ENCODE peak calls at places on chromosome 1, in seven cellular contexts. One of them, this sample, is unnamed. For H3K4me1, the result is how much of the 10 kb centered on the place peaks cover.

GRCh38 chr1:156858959-156859522 is at the start of gene INSRR:
- DNase-seq in IMR-90: no peak
- DNase-seq in A673: no peak
- DNase-seq in heart left ventricle: no peak
- DNase-seq in uterus: peak
- DNase-seq in pancreas: no peak
- DNase-seq in upper lobe of right lung: no peak
- DNase-seq in this sample: no peak

GRCh38 chr1:114695430-114696093 is at the start of gene AMPD1:
- DNase-seq in IMR-90: peak
- DNase-seq in A673: no peak
- DNase-seq in heart left ventricle: no peak
- DNase-seq in uterus: no peak
- DNase-seq in pancreas: no peak
- DNase-seq in upper lobe of right lung: no peak
- DNase-seq in this sample: no peak

GRCh38 chr1:150981805-150982712 is at the start of gene ANXA9:
- DNase-seq in IMR-90: no peak
- DNase-seq in A673: no peak
- DNase-seq in heart left ventricle: no peak
- DNase-seq in uterus: peak
- DNase-seq in pancreas: peak
- DNase-seq in upper lobe of right lung: no peak
- DNase-seq in this sample: peak

GRCh38 chr1:240719953-240720700 is 108.2 kb upstream of the GREM2 start:
- DNase-seq in IMR-90: peak
- DNase-seq in A673: peak
- DNase-seq in heart left ventricle: no peak
- DNase-seq in uterus: no peak
- DNase-seq in pancreas: no peak
- DNase-seq in upper lobe of right lung: no peak
- DNase-seq in this sample: no peak

GRCh38 chr1:239348635-239349353 is 37.6 kb upstream of the CHRM3 start:
- DNase-seq in IMR-90: no peak
- DNase-seq in A673: no peak
- DNase-seq in heart left ventricle: no peak
- DNase-seq in uterus: no peak
- DNase-seq in pancreas: no peak
- DNase-seq in upper lobe of right lung: no peak
- DNase-seq in this sample: no peak

GRCh38 chr1:21647431-21648373 is 21.5 kb downstream of the RAP1GAP start:
- DNase-seq in IMR-90: peak
- DNase-seq in A673: no peak
- DNase-seq in heart left ventricle: peak
- DNase-seq in uterus: no peak
- DNase-seq in pancreas: no peak
- DNase-seq in upper lobe of right lung: no peak
- DNase-seq in this sample: peak

GRCh38 chr1:75967719-75968118 is 35.5 kb upstream of the ASB17 start:
- DNase-seq in IMR-90: no peak
- DNase-seq in A673: no peak
- DNase-seq in heart left ventricle: no peak
- DNase-seq in uterus: no peak
- DNase-seq in pancreas: no peak
- DNase-seq in upper lobe of right lung: no peak
- DNase-seq in this sample: no peak

GRCh38 chr1:182484531-182485257 is 34.7 kb downstream of the RGSL1 start:
- DNase-seq in IMR-90: no peak
- DNase-seq in A673: peak
- DNase-seq in heart left ventricle: no peak
- DNase-seq in uterus: no peak
- DNase-seq in pancreas: no peak
- DNase-seq in upper lobe of right lung: peak
- DNase-seq in this sample: no peak

GRCh38 chr1:165742194-165742593 is 26.5 kb downstream of the TMCO1 start:
- DNase-seq in IMR-90: no peak
- DNase-seq in A673: no peak
- DNase-seq in heart left ventricle: no peak
- DNase-seq in uterus: no peak
- DNase-seq in pancreas: no peak
- DNase-seq in upper lobe of right lung: no peak
- DNase-seq in this sample: no peak

GRCh38 chr1:209480345-209480744 is 103.2 kb upstream of the CAMK1G start:
- DNase-seq in IMR-90: no peak
- DNase-seq in A673: no peak
- DNase-seq in heart left ventricle: no peak
- DNase-seq in uterus: no peak
- DNase-seq in pancreas: no peak
- DNase-seq in upper lobe of right lung: no peak
- DNase-seq in this sample: no peak

GRCh38 chr1:201229771-201230635 is 39.4 kb downstream of the IGFN1 start:
- DNase-seq in IMR-90: peak
- DNase-seq in A673: no peak
- DNase-seq in heart left ventricle: no peak
- DNase-seq in uterus: no peak
- DNase-seq in pancreas: no peak
- DNase-seq in upper lobe of right lung: no peak
- DNase-seq in this sample: no peak

GRCh38 chr1:99811075-99811474 is 39.1 kb upstream of the AGL start:
- DNase-seq in IMR-90: no peak
- DNase-seq in A673: no peak
- DNase-seq in heart left ventricle: no peak
- DNase-seq in uterus: no peak
- DNase-seq in pancreas: no peak
- DNase-seq in upper lobe of right lung: no peak
- DNase-seq in this sample: no peak

GRCh38 chr1:108816049-108816882 is 40.6 kb downstream of the AKNAD1 start:
- DNase-seq in IMR-90: peak
- DNase-seq in A673: peak
- DNase-seq in heart left ventricle: peak
- DNase-seq in uterus: peak
- DNase-seq in pancreas: peak
- DNase-seq in upper lobe of right lung: no peak
- DNase-seq in this sample: peak

GRCh38 chr1:223390618-223391017 is 2.6 kb upstream of the CCDC185 start:
- DNase-seq in IMR-90: no peak
- DNase-seq in A673: no peak
- DNase-seq in heart left ventricle: no peak
- DNase-seq in uterus: no peak
- DNase-seq in pancreas: no peak
- DNase-seq in upper lobe of right lung: no peak
- DNase-seq in this sample: no peak

GRCh38 chr1:32246888-32247273 is at the start of gene FAM167B:
- DNase-seq in IMR-90: peak
- DNase-seq in A673: no peak
- DNase-seq in heart left ventricle: peak
- DNase-seq in uterus: peak
- DNase-seq in pancreas: no peak
- DNase-seq in upper lobe of right lung: no peak
- DNase-seq in this sample: no peak

GRCh38 chr1:40711465-40712404 is 20.2 kb downstream of the NFYC start:
- DNase-seq in IMR-90: peak
- DNase-seq in A673: no peak
- DNase-seq in heart left ventricle: no peak
- DNase-seq in uterus: no peak
- DNase-seq in pancreas: no peak
- DNase-seq in upper lobe of right lung: no peak
- DNase-seq in this sample: peak

GRCh38 chr1:223413216-223413615 is 20.0 kb downstream of the CCDC185 start:
- DNase-seq in IMR-90: no peak
- DNase-seq in A673: no peak
- DNase-seq in heart left ventricle: no peak
- DNase-seq in uterus: no peak
- DNase-seq in pancreas: no peak
- DNase-seq in upper lobe of right lung: no peak
- DNase-seq in this sample: no peak

GRCh38 chr1:10520497-10520896 is 45.7 kb downstream of the PEX14 start:
- DNase-seq in IMR-90: no peak
- DNase-seq in A673: no peak
- DNase-seq in heart left ventricle: no peak
- DNase-seq in uterus: no peak
- DNase-seq in pancreas: no peak
- DNase-seq in upper lobe of right lung: no peak
- DNase-seq in this sample: no peak

GRCh38 chr1:10516925-10517676 is 42.4 kb downstream of the PEX14 start:
- DNase-seq in IMR-90: no peak
- DNase-seq in A673: no peak
- DNase-seq in heart left ventricle: no peak
- DNase-seq in uterus: no peak
- DNase-seq in pancreas: no peak
- DNase-seq in upper lobe of right lung: no peak
- DNase-seq in this sample: no peak

GRCh38 chr1:10517677-10517982 is 42.9 kb downstream of the PEX14 start:
- DNase-seq in IMR-90: no peak
- DNase-seq in A673: no peak
- DNase-seq in heart left ventricle: no peak
- DNase-seq in uterus: no peak
- DNase-seq in pancreas: no peak
- DNase-seq in upper lobe of right lung: no peak
- DNase-seq in this sample: no peak

GRCh38 chr1:10520952-10521351 is 46.2 kb downstream of the PEX14 start:
- DNase-seq in IMR-90: no peak
- DNase-seq in A673: no peak
- DNase-seq in heart left ventricle: no peak
- DNase-seq in uterus: no peak
- DNase-seq in pancreas: no peak
- DNase-seq in upper lobe of right lung: no peak
- DNase-seq in this sample: no peak

DNA sequence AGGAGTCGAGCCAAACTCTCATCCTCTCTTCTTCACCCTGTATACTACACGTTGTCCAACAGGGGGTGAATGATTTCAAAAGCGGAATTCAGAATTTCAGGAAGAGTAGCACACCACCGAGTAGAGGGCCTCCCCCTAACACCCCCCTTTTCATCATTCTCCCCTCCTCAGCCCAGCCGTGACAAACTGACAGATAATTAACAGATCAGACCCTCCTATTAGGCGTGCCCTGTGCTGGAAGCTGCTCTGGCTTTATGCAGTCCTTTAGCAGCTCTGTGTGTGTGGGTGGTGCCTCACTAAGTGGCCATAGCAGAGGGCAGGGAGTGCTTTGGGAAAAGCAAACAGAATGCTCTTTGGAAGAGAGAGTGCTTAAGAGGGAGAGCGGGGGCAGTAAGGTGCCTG is 44.3 kb downstream of the PEX14 start:
- DNase-seq in IMR-90: no peak
- DNase-seq in A673: no peak
- DNase-seq in heart left ventricle: no peak
- DNase-seq in uterus: no peak
- DNase-seq in pancreas: no peak
- DNase-seq in upper lobe of right lung: no peak
- DNase-seq in this sample: no peak
- TF ChIP-seq CTCF in IMR-90: peak
- TF ChIP-seq CTCF in A673: no peak
- TF ChIP-seq CTCF in heart left ventricle: no peak
- TF ChIP-seq CTCF in uterus: no peak
- TF ChIP-seq CTCF in pancreas: no peak
- TF ChIP-seq CTCF in upper lobe of right lung: no peak
- TF ChIP-seq CTCF in this sample: no peak

GRCh38 chr1:94796269-94796668 is 23.9 kb upstream of the SLC44A3 start:
- DNase-seq in IMR-90: no peak
- DNase-seq in A673: no peak
- DNase-seq in heart left ventricle: no peak
- DNase-seq in uterus: no peak
- DNase-seq in pancreas: no peak
- DNase-seq in upper lobe of right lung: no peak
- DNase-seq in this sample: no peak

GRCh38 chr1:94798054-94798453 is 22.1 kb upstream of the SLC44A3 start:
- DNase-seq in IMR-90: no peak
- DNase-seq in A673: no peak
- DNase-seq in heart left ventricle: no peak
- DNase-seq in uterus: no peak
- DNase-seq in pancreas: no peak
- DNase-seq in upper lobe of right lung: no peak
- DNase-seq in this sample: no peak

GRCh38 chr1:94795321-94795899 is 24.7 kb upstream of the SLC44A3 start:
- DNase-seq in IMR-90: no peak
- DNase-seq in A673: no peak
- DNase-seq in heart left ventricle: no peak
- DNase-seq in uterus: no peak
- DNase-seq in pancreas: no peak
- DNase-seq in upper lobe of right lung: no peak
- DNase-seq in this sample: no peak

GRCh38 chr1:94798472-94798871 is 21.7 kb upstream of the SLC44A3 start:
- DNase-seq in IMR-90: no peak
- DNase-seq in A673: no peak
- DNase-seq in heart left ventricle: no peak
- DNase-seq in uterus: no peak
- DNase-seq in pancreas: no peak
- DNase-seq in upper lobe of right lung: no peak
- DNase-seq in this sample: no peak

DNA sequence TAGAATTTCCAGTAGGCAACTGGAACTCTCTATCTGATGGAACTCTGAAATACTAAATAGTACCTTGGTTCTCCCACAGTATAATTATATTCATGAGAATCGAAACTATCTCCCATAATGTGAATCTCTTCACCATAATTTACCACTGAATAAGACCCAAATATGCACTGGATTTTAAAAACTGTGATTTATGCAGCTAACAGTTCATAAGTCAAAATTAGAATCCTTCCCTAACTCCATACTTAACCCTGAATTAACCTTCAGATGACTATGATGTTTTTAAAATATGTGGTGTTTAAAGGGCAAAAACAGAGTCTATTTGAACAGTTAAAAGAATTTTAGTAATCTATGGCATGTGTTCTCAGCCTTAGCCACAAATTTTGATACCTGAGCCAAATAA is 22.9 kb upstream of the SLC44A3 start:
- DNase-seq in IMR-90: no peak
- DNase-seq in A673: no peak
- DNase-seq in heart left ventricle: no peak
- DNase-seq in uterus: no peak
- DNase-seq in pancreas: no peak
- DNase-seq in upper lobe of right lung: no peak
- DNase-seq in this sample: no peak
- H3K4me1 ChIP-seq in IMR-90: under half
- H3K4me1 ChIP-seq in A673: under half
- H3K4me1 ChIP-seq in heart left ventricle: half or more
- H3K4me1 ChIP-seq in uterus: under half
- H3K4me1 ChIP-seq in pancreas: under half
- H3K4me1 ChIP-seq in upper lobe of right lung: under half
- H3K4me1 ChIP-seq in this sample: under half

DNA sequence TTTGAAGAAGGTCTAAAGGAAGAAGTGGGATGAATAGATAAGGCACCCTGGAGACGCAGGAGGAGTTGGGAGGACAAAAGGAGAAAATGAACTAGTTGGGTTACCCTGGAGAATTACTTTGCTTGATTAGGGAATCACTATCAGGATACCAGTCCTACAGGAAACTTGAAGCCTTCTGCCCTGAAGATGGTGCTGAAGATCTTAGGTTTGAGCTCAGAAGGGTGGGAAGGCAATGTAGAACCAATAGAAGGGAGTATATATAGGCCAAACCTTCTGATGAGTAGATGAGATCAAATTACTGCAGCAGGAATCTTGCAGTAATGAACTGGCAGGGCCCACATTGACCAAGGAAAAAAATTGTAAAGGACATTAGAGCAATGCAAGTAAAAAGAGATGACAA is 116.4 kb upstream of the CACYBP start:
- DNase-seq in IMR-90: peak
- DNase-seq in A673: peak
- DNase-seq in heart left ventricle: no peak
- DNase-seq in uterus: no peak
- DNase-seq in pancreas: no peak
- DNase-seq in upper lobe of right lung: no peak
- DNase-seq in this sample: no peak
- TF ChIP-seq CTCF in IMR-90: peak
- TF ChIP-seq CTCF in A673: peak
- TF ChIP-seq CTCF in heart left ventricle: no peak
- TF ChIP-seq CTCF in uterus: no peak
- TF ChIP-seq CTCF in pancreas: no peak
- TF ChIP-seq CTCF in upper lobe of right lung: no peak
- TF ChIP-seq CTCF in this sample: no peak

GRCh38 chr1:64903593-64903992 is 62.8 kb downstream of the JAK1 start:
- DNase-seq in IMR-90: no peak
- DNase-seq in A673: no peak
- DNase-seq in heart left ventricle: no peak
- DNase-seq in uterus: no peak
- DNase-seq in pancreas: no peak
- DNase-seq in upper lobe of right lung: no peak
- DNase-seq in this sample: no peak
- H3K4me1 ChIP-seq in IMR-90: under half
- H3K4me1 ChIP-seq in A673: half or more
- H3K4me1 ChIP-seq in heart left ventricle: under half
- H3K4me1 ChIP-seq in uterus: under half
- H3K4me1 ChIP-seq in pancreas: under half
- H3K4me1 ChIP-seq in upper lobe of right lung: under half
- H3K4me1 ChIP-seq in this sample: under half

This sample was measured in mucosa of descending colon.